ENCODE peak calls at places on chromosome 2, in four cellular contexts. N is vagina, K is adrenal gland, T is tibial nerve. B is an unnamed sample.

GRCh38 chr2:3751281-3751680 is 47.9 kb downstream of the DCDC2C start:
- DNase-seq in N (no peak), K (no peak), T (no peak), B (no peak)

GRCh38 chr2:177501186-177501585 is 108.6 kb downstream of the AGPS start:
- DNase-seq in N (no peak), K (no peak), T (no peak), B (no peak)

GRCh38 chr2:160334028-160334729 is 134.1 kb upstream of the ITGB6 start:
- DNase-seq in N (no peak), K (no peak), T (no peak), B (no peak)

GRCh38 chr2:233063269-233063975 is 3.3 kb downstream of the INPP5D start:
- DNase-seq in N (peak; percentile 77), K (peak; percentile 15), T (no peak), B (peak; percentile 36)

GRCh38 chr2:109258376-109258775 is 129.4 kb downstream of the SH3RF3 start:
- DNase-seq in N (no peak), K (no peak), T (no peak), B (no peak)

GRCh38 chr2:20983844-20984243 is 60.0 kb downstream of the APOB start:
- DNase-seq in N (no peak), K (no peak), T (no peak), B (no peak)

GRCh38 chr2:237097911-237098702 is 12.4 kb downstream of the COPS8 start:
- DNase-seq in N (no peak), K (no peak), T (no peak), B (no peak)

GRCh38 chr2:217849154-217849553 is 153.6 kb downstream of the TNS1 start:
- DNase-seq in N (no peak), K (no peak), T (no peak), B (no peak)

GRCh38 chr2:12296120-12296519 is 420.6 kb upstream of the TRIB2 start:
- DNase-seq in N (no peak), K (no peak), T (no peak), B (no peak)

GRCh38 chr2:177164131-177164530 is 48.5 kb upstream of the HNRNPA3 start:
- DNase-seq in N (no peak), K (no peak), T (no peak), B (no peak)

GRCh38 chr2:181393472-181393871 is 63.7 kb upstream of the ITGA4 start:
- DNase-seq in N (no peak), K (no peak), T (no peak), B (no peak)

GRCh38 chr2:176281267-176281666 is 12.0 kb downstream of the MTX2 start:
- DNase-seq in N (no peak), K (no peak), T (no peak), B (no peak)

GRCh38 chr2:127622561-127623387 is 23.2 kb upstream of the GPR17 start:
- DNase-seq in N (no peak), K (no peak), T (no peak), B (peak; percentile 18)

GRCh38 chr2:128585706-128586105 is 267.0 kb upstream of the HS6ST1 start:
- DNase-seq in N (no peak), K (no peak), T (no peak), B (no peak)

GRCh38 chr2:230665263-230665691 is 47.4 kb upstream of the CAB39 start:
- DNase-seq in N (no peak), K (no peak), T (no peak), B (no peak)

GRCh38 chr2:19532797-19533196 is 174.4 kb upstream of the OSR1 start:
- DNase-seq in N (no peak), K (no peak), T (no peak), B (no peak)

GRCh38 chr2:155703048-155703447 is 629.5 kb downstream of the NR4A2 start:
- DNase-seq in N (no peak), K (no peak), T (no peak), B (no peak)

GRCh38 chr2:96374211-96374951 is 38.8 kb downstream of the NCAPH start:
- DNase-seq in N (no peak), K (no peak), T (peak; percentile 22), B (no peak)

GRCh38 chr2:174957049-174957448 is 48.1 kb downstream of the CHN1 start:
- DNase-seq in N (no peak), K (no peak), T (no peak), B (no peak)

GRCh38 chr2:25821225-25822056 is 56.8 kb downstream of the ASXL2 start:
- DNase-seq in N (no peak), K (no peak), T (no peak), B (no peak)

GRCh38 chr2:240196716-240197438 is 56.4 kb upstream of the OTOS start:
- DNase-seq in N (no peak), K (no peak), T (no peak), B (no peak)

GRCh38 chr2:97657986-97658690 is 5.7 kb downstream of the ACTR1B start:
- DNase-seq in N (no peak), K (no peak), T (no peak), B (no peak)

GRCh38 chr2:23904692-23905091 is 22.2 kb downstream of the ATAD2B start:
- DNase-seq in N (no peak), K (no peak), T (no peak), B (no peak)

GRCh38 chr2:123826729-123827271 is 198.3 kb upstream of the CNTNAP5 start:
- DNase-seq in N (no peak), K (no peak), T (no peak), B (no peak)

GRCh38 chr2:118169359-118170005 is 81.2 kb downstream of the INSIG2 start:
- DNase-seq in N (no peak), K (no peak), T (no peak), B (peak; percentile 49)

GRCh38 chr2:65486282-65486681 is 53.9 kb upstream of the SPRED2 start:
- DNase-seq in N (no peak), K (no peak), T (no peak), B (no peak)

GRCh38 chr2:205852457-205852856 is 170.2 kb downstream of the NRP2 start:
- DNase-seq in N (peak; percentile 32), K (peak; percentile 59), T (no peak), B (no peak)

GRCh38 chr2:74031203-74031602 is 46.5 kb downstream of the TET3 start:
- DNase-seq in N (no peak), K (no peak), T (no peak), B (no peak)

GRCh38 chr2:101113441-101114267 is 37.5 kb downstream of the TBC1D8 start:
- DNase-seq in N (no peak), K (no peak), T (no peak), B (no peak)

GRCh38 chr2:75994759-75995158 is 284.0 kb upstream of the GCFC2 start:
- DNase-seq in N (no peak), K (no peak), T (no peak), B (no peak)

GRCh38 chr2:66498597-66498910 is 63.6 kb downstream of the MEIS1 start:
- DNase-seq in N (no peak), K (no peak), T (no peak), B (no peak)

DNA sequence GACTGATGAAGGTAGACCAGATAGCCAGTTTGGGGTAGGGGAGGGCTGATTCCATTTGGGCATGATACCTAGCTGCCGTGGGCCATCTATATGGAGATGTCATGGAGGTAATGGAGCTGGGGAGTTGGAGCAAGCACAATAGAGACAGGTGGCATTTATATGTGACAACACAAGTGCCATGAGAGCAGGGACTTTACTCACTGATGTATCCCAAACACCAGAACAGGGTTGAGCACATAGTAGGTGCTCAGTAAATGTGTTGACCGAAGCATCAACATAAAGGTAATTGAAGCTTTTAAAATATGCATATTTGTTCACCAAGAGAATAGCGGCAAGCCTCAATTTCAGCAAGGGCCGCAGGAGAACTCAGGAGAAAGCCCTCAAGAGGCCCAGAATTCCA is 15.0 kb downstream of the SLC30A3 start:
- DNase-seq in N (no peak), K (no peak), T (no peak), B (no peak)
- TF ChIP-seq POLR2A in N (no peak), K (no peak), T (no peak), B (no peak)

GRCh38 chr2:58186501-58186900 is 54.6 kb downstream of the FANCL start:
- DNase-seq in N (no peak), K (no peak), T (no peak), B (no peak)

GRCh38 chr2:58180635-58181034 is 60.5 kb downstream of the FANCL start:
- DNase-seq in N (no peak), K (no peak), T (no peak), B (no peak)

DNA sequence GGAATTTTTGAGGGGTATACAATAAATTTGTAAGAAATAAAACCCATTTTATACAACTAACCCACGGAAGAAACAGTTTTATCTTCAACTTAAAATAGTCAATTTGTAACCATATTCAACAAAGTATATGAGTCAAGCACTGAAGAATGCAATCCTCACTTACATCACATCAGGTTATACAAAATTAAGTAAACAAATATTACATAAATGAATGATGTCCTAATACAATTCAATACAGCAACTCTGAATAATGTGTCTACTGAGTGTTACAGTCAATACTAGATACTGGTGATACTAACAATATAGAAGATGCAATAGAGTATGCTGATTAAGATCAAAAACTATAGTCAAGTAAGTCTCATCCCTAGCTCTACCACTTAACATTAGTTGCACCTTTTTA is 58.6 kb downstream of the FANCL start:
- DNase-seq in N (no peak), K (no peak), T (no peak), B (no peak)
- TF ChIP-seq POLR2A in N (no peak), K (no peak), T (no peak), B (no peak)

GRCh38 chr2:216536725-216537124 is 38.1 kb downstream of the RPL37A start:
- DNase-seq in N (peak; percentile 95), K (no peak), T (no peak), B (no peak)

GRCh38 chr2:216537366-216537765 is 38.7 kb downstream of the RPL37A start:
- DNase-seq in N (no peak), K (no peak), T (no peak), B (no peak)

GRCh38 chr2:216534809-216535208 is 36.2 kb downstream of the RPL37A start:
- DNase-seq in N (no peak), K (no peak), T (no peak), B (no peak)

GRCh38 chr2:216533504-216534068 is 34.9 kb downstream of the RPL37A start:
- DNase-seq in N (no peak), K (no peak), T (no peak), B (no peak)

GRCh38 chr2:216535454-216535995 is 36.9 kb downstream of the RPL37A start:
- DNase-seq in N (peak; percentile 98), K (no peak), T (peak; percentile 36), B (no peak)
- TF ChIP-seq POLR2A in N (no peak), K (no peak), T (no peak), B (no peak)

GRCh38 chr2:224584768-224585204 is 377 bp downstream of the CUL3 start:
- DNase-seq in N (no peak), K (peak; percentile 64), T (peak; percentile 28), B (peak; percentile 57)
- TF ChIP-seq POLR2A in N (no peak), K (no peak), T (no peak), B (no peak)